ENCODE peak calls at places on chromosomes 4 and X, in nine cellular contexts. W is Calu3; Y is CD14-positive monocyte; V is CD8-positive, alpha-beta memory T cell; M is T-helper 2 cell; C is stimulated activated CD4-positive, alpha-beta T cell treated with anti-CD3 and anti-CD28 coated beads, Interleukin-4, amount 100 ng/mL, for 24 hours; Z is stimulated activated CD8-positive, alpha-beta memory T cell treated with anti-CD3 and anti-CD28 coated beads, Interleukin-12 subunit alpha, Interleukin-12 subunit beta, amount 100 ng/mL, for 4 hours; Q is endothelial cell of umbilical vein; L is A549. G is an unnamed sample.

GRCh38 chrX:28920554-28920953 is 333.3 kb downstream of the IL1RAPL1 start:
- DNase-seq in Q (peak), Y (no peak), Z (no peak), L (no peak), C (no peak), M (no peak), W (no peak), V (no peak), G (no peak)

GRCh38 chr4:77872723-77873435 is 10.2 kb downstream of the MRPL1 start:
- DNase-seq in C (no peak), Z (no peak), Q (no peak), W (no peak), V (no peak), Y (no peak), L (no peak), M (no peak), G (no peak)

GRCh38 chrX:54819201-54819600 is 11.7 kb downstream of the MAGED2 start:
- DNase-seq in Z (no peak), V (no peak), C (no peak), M (no peak), Y (no peak), Q (no peak), W (no peak), L (no peak), G (no peak)

GRCh38 chrX:47175588-47175980 is 18.0 kb upstream of the UBA1 start:
- DNase-seq in C (no peak), M (no peak), V (no peak), Y (no peak), Q (no peak), Z (no peak), W (no peak), L (no peak), G (no peak)

GRCh38 chrX:28349888-28350287 is 237.4 kb upstream of the IL1RAPL1 start:
- DNase-seq in Y (no peak), L (no peak), V (no peak), Z (no peak), C (no peak), W (no peak), Q (no peak), M (no peak), G (no peak)

GRCh38 chr4:95410387-95411005 is 138.3 kb downstream of the UNC5C start:
- DNase-seq in L (no peak), Z (no peak), C (no peak), Y (no peak), W (no peak), M (no peak), V (no peak), Q (no peak), G (no peak)

GRCh38 chrX:129678176-129678880 is 23.6 kb upstream of the APLN start:
- DNase-seq in C (peak), L (peak), Z (peak), M (peak), Q (peak), W (peak), Y (no peak), V (peak), G (peak)

GRCh38 chr4:150491132-150492049 is 90.6 kb upstream of the MAB21L2 start:
- DNase-seq in W (no peak), M (no peak), V (no peak), Y (no peak), Q (no peak), L (no peak), C (no peak), Z (no peak), G (no peak)

GRCh38 chrX:128816919-128817318 is 706.4 kb downstream of the SMARCA1 start:
- DNase-seq in Y (no peak), M (no peak), W (no peak), V (no peak), C (no peak), Z (no peak), Q (no peak), L (no peak), G (no peak)

GRCh38 chrX:78321809-78322208 is 5.6 kb downstream of the CYSLTR1 start:
- DNase-seq in L (no peak), W (no peak), Z (no peak), C (peak), Q (no peak), M (peak), V (peak), Y (peak), G (peak)

GRCh38 chrX:150542846-150543229 is 25.6 kb upstream of the MTM1 start:
- DNase-seq in Z (no peak), C (no peak), V (no peak), Q (no peak), M (no peak), Y (no peak), W (no peak), L (no peak), G (no peak)

GRCh38 chr4:11782859-11783258 is 354.2 kb upstream of the HS3ST1 start:
- DNase-seq in Y (no peak), C (no peak), V (no peak), L (no peak), Q (no peak), W (no peak), M (no peak), Z (no peak), G (no peak)

GRCh38 chr4:10296730-10297129 is 160.5 kb downstream of the ZNF518B start:
- DNase-seq in Z (no peak), L (no peak), V (no peak), C (no peak), M (no peak), W (no peak), Y (no peak), Q (no peak), G (peak)

GRCh38 chr4:186486172-186486571 is 69.2 kb downstream of the MTNR1A start:
- DNase-seq in M (no peak), C (no peak), Z (no peak), V (no peak), Q (no peak), L (no peak), W (no peak), Y (no peak), G (peak)

GRCh38 chr4:158121203-158121586 is 51.6 kb downstream of the GASK1B start:
- DNase-seq in C (no peak), Q (no peak), L (peak), V (no peak), Z (no peak), Y (no peak), W (no peak), M (no peak), G (no peak)

GRCh38 chrX:2784026-2784425 is 32.2 kb downstream of the XG start:
- DNase-seq in Y (no peak), C (no peak), V (no peak), L (no peak), Q (no peak), W (no peak), Z (no peak), M (no peak), G (no peak)

GRCh38 chr4:154781126-154781982 is at the start of gene RBM46:
- DNase-seq in C (no peak), M (no peak), Z (no peak), V (no peak), Y (peak), W (no peak), L (no peak), Q (no peak), G (peak)

GRCh38 chr4:153115322-153116100 is 88.7 kb upstream of the TRIM2 start:
- DNase-seq in L (peak), Q (peak), C (peak), W (peak), M (peak), V (peak), Z (peak), Y (no peak), G (no peak)

GRCh38 chr4:71130827-71131603 is 137.6 kb downstream of the DCK start:
- DNase-seq in L (peak), C (no peak), Z (no peak), M (no peak), W (no peak), Y (no peak), V (no peak), Q (no peak), G (no peak)

GRCh38 chr4:98627883-98628282 is 30.5 kb downstream of the TSPAN5 start:
- DNase-seq in Y (no peak), Q (peak), M (no peak), L (no peak), Z (no peak), V (no peak), W (no peak), C (no peak), G (no peak)

GRCh38 chr4:176123710-176124407 is 58.2 kb downstream of the WDR17 start:
- DNase-seq in Y (no peak), Q (peak), Z (no peak), V (no peak), C (no peak), L (peak), W (peak), M (no peak), G (peak)

GRCh38 chrX:115642895-115643530 is 82.0 kb downstream of the PLS3 start:
- DNase-seq in V (peak), L (peak), Q (peak), C (peak), Y (no peak), M (peak), W (peak), Z (no peak), G (peak)

GRCh38 chr4:78971326-78971725 is 32.1 kb upstream of the PAQR3 start:
- DNase-seq in V (no peak), Q (no peak), Z (no peak), C (no peak), M (no peak), W (no peak), Y (no peak), L (no peak), G (no peak)

GRCh38 chr4:5839751-5840674 is 52.9 kb downstream of the CRMP1 start:
- DNase-seq in W (no peak), Y (no peak), V (no peak), L (no peak), Q (no peak), C (no peak), Z (no peak), M (no peak), G (no peak)

GRCh38 chr4:88802138-88802537 is 104.5 kb upstream of the NAP1L5 start:
- DNase-seq in C (no peak), M (no peak), Z (no peak), Q (no peak), L (no peak), V (no peak), Y (no peak), W (no peak), G (no peak)

GRCh38 chr4:144645621-144646522 is at the start of gene HHIP:
- DNase-seq in C (no peak), W (peak), L (peak), Q (peak), V (peak), Y (no peak), M (no peak), Z (no peak), G (no peak)

GRCh38 chr4:52658671-52659015 is 458 bp downstream of the USP46 start:
- DNase-seq in L (no peak), M (no peak), C (no peak), W (peak), Q (peak), Y (no peak), V (no peak), Z (peak), G (peak)

GRCh38 chrX:108186811-108187210 is 95.2 kb downstream of the ATG4A start:
- DNase-seq in L (peak), M (no peak), W (peak), Q (peak), C (no peak), Y (no peak), Z (no peak), V (no peak), G (no peak)

G was measured in thyroid gland.